ENCODE peak calls at places on chromosomes 13 and 19, in nine cellular contexts. One of them, this sample, is unnamed.

GRCh38 chr19:50199254-50199545 is 4.2 kb upstream of the MYH14 start:
- DNase-seq in GM23338: no peak
- DNase-seq in aorta: no peak
- DNase-seq in right lobe of liver: no peak
- DNase-seq in psoas muscle: no peak
- DNase-seq in upper lobe of right lung: no peak
- DNase-seq in BJ: no peak
- DNase-seq in heart right ventricle: peak
- DNase-seq in lower lobe of right lung: no peak
- DNase-seq in this sample: no peak

GRCh38 chr13:38943231-38943630 is 47.4 kb downstream of the STOML3 start:
- DNase-seq in GM23338: no peak
- DNase-seq in heart right ventricle: no peak
- DNase-seq in psoas muscle: no peak
- DNase-seq in right lobe of liver: no peak
- DNase-seq in BJ: no peak
- DNase-seq in lower lobe of right lung: no peak
- DNase-seq in aorta: no peak
- DNase-seq in upper lobe of right lung: no peak
- DNase-seq in this sample: no peak

GRCh38 chr13:87169337-87169736 is 501.8 kb upstream of the SLITRK5 start:
- DNase-seq in BJ: no peak
- DNase-seq in heart right ventricle: no peak
- DNase-seq in GM23338: no peak
- DNase-seq in psoas muscle: no peak
- DNase-seq in aorta: no peak
- DNase-seq in lower lobe of right lung: no peak
- DNase-seq in right lobe of liver: no peak
- DNase-seq in upper lobe of right lung: no peak
- DNase-seq in this sample: no peak

GRCh38 chr13:67148219-67148583 is 81.9 kb downstream of the PCDH9 start:
- DNase-seq in BJ: peak
- DNase-seq in GM23338: no peak
- DNase-seq in upper lobe of right lung: no peak
- DNase-seq in psoas muscle: no peak
- DNase-seq in lower lobe of right lung: no peak
- DNase-seq in right lobe of liver: no peak
- DNase-seq in aorta: no peak
- DNase-seq in heart right ventricle: no peak
- DNase-seq in this sample: no peak

GRCh38 chr19:49149652-49150105 is 5.5 kb downstream of the HRC start:
- DNase-seq in psoas muscle: peak
- DNase-seq in lower lobe of right lung: peak
- DNase-seq in BJ: no peak
- DNase-seq in aorta: peak
- DNase-seq in GM23338: peak
- DNase-seq in heart right ventricle: peak
- DNase-seq in right lobe of liver: no peak
- DNase-seq in upper lobe of right lung: peak
- DNase-seq in this sample: peak

GRCh38 chr13:79434578-79434977 is 28.5 kb upstream of the RBM26 start:
- DNase-seq in BJ: no peak
- DNase-seq in right lobe of liver: no peak
- DNase-seq in psoas muscle: no peak
- DNase-seq in lower lobe of right lung: no peak
- DNase-seq in upper lobe of right lung: no peak
- DNase-seq in aorta: no peak
- DNase-seq in GM23338: no peak
- DNase-seq in heart right ventricle: no peak
- DNase-seq in this sample: no peak

GRCh38 chr19:10114651-10115391 is 3.3 kb downstream of the P2RY11 start:
- DNase-seq in lower lobe of right lung: peak
- DNase-seq in right lobe of liver: peak
- DNase-seq in heart right ventricle: no peak
- DNase-seq in psoas muscle: peak
- DNase-seq in aorta: peak
- DNase-seq in upper lobe of right lung: peak
- DNase-seq in GM23338: peak
- DNase-seq in BJ: no peak
- DNase-seq in this sample: no peak

GRCh38 chr19:32858155-32858554 is 11.4 kb downstream of the SLC7A9 start:
- DNase-seq in GM23338: no peak
- DNase-seq in right lobe of liver: no peak
- DNase-seq in aorta: no peak
- DNase-seq in psoas muscle: no peak
- DNase-seq in lower lobe of right lung: no peak
- DNase-seq in upper lobe of right lung: peak
- DNase-seq in BJ: no peak
- DNase-seq in heart right ventricle: no peak
- DNase-seq in this sample: no peak

GRCh38 chr13:66888698-66889097 is 341.4 kb downstream of the PCDH9 start:
- DNase-seq in heart right ventricle: no peak
- DNase-seq in upper lobe of right lung: no peak
- DNase-seq in aorta: no peak
- DNase-seq in right lobe of liver: no peak
- DNase-seq in lower lobe of right lung: no peak
- DNase-seq in BJ: no peak
- DNase-seq in GM23338: no peak
- DNase-seq in psoas muscle: no peak
- DNase-seq in this sample: no peak

GRCh38 chr13:71540098-71540497 is 326.9 kb downstream of the DACH1 start:
- DNase-seq in GM23338: no peak
- DNase-seq in heart right ventricle: no peak
- DNase-seq in right lobe of liver: no peak
- DNase-seq in upper lobe of right lung: no peak
- DNase-seq in aorta: no peak
- DNase-seq in lower lobe of right lung: no peak
- DNase-seq in BJ: no peak
- DNase-seq in psoas muscle: no peak
- DNase-seq in this sample: no peak

GRCh38 chr13:45809810-45810394 is 41.7 kb downstream of the SIAH3 start:
- DNase-seq in GM23338: no peak
- DNase-seq in upper lobe of right lung: no peak
- DNase-seq in right lobe of liver: no peak
- DNase-seq in heart right ventricle: no peak
- DNase-seq in psoas muscle: no peak
- DNase-seq in aorta: no peak
- DNase-seq in BJ: no peak
- DNase-seq in lower lobe of right lung: no peak
- DNase-seq in this sample: peak

GRCh38 chr19:38663957-38664502 is 16.6 kb downstream of the ACTN4 start:
- DNase-seq in BJ: no peak
- DNase-seq in upper lobe of right lung: no peak
- DNase-seq in aorta: peak
- DNase-seq in psoas muscle: peak
- DNase-seq in GM23338: no peak
- DNase-seq in heart right ventricle: peak
- DNase-seq in lower lobe of right lung: no peak
- DNase-seq in right lobe of liver: no peak
- DNase-seq in this sample: no peak

GRCh38 chr19:44260343-44260681 is 626 bp downstream of the ZNF233 start:
- DNase-seq in aorta: no peak
- DNase-seq in lower lobe of right lung: no peak
- DNase-seq in BJ: no peak
- DNase-seq in psoas muscle: no peak
- DNase-seq in upper lobe of right lung: no peak
- DNase-seq in GM23338: peak
- DNase-seq in heart right ventricle: no peak
- DNase-seq in right lobe of liver: no peak
- DNase-seq in this sample: no peak
- H3K4me3 ChIP-seq in aorta: no peak
- H3K4me3 ChIP-seq in lower lobe of right lung: peak
- H3K4me3 ChIP-seq in BJ: peak
- H3K4me3 ChIP-seq in psoas muscle: peak
- H3K4me3 ChIP-seq in upper lobe of right lung: no peak
- H3K4me3 ChIP-seq in GM23338: peak
- H3K4me3 ChIP-seq in heart right ventricle: peak
- H3K4me3 ChIP-seq in right lobe of liver: no peak
- H3K4me3 ChIP-seq in this sample: peak

GRCh38 chr19:46296722-46297431 is at the start of gene HIF3A:
- DNase-seq in right lobe of liver: peak
- DNase-seq in aorta: peak
- DNase-seq in upper lobe of right lung: peak
- DNase-seq in GM23338: peak
- DNase-seq in lower lobe of right lung: peak
- DNase-seq in BJ: no peak
- DNase-seq in heart right ventricle: peak
- DNase-seq in psoas muscle: peak
- DNase-seq in this sample: peak

GRCh38 chr19:46299004-46299509 is 2.2 kb downstream of the HIF3A start:
- DNase-seq in BJ: peak
- DNase-seq in heart right ventricle: peak
- DNase-seq in aorta: peak
- DNase-seq in psoas muscle: peak
- DNase-seq in GM23338: no peak
- DNase-seq in lower lobe of right lung: peak
- DNase-seq in upper lobe of right lung: peak
- DNase-seq in right lobe of liver: peak
- DNase-seq in this sample: peak

GRCh38 chr19:46298477-46299003 is 1.7 kb downstream of the HIF3A start:
- DNase-seq in lower lobe of right lung: no peak
- DNase-seq in aorta: no peak
- DNase-seq in right lobe of liver: no peak
- DNase-seq in GM23338: peak
- DNase-seq in heart right ventricle: no peak
- DNase-seq in upper lobe of right lung: no peak
- DNase-seq in BJ: no peak
- DNase-seq in psoas muscle: no peak
- DNase-seq in this sample: no peak

GRCh38 chr19:46299695-46300094 is 2.9 kb downstream of the HIF3A start:
- DNase-seq in aorta: no peak
- DNase-seq in right lobe of liver: no peak
- DNase-seq in lower lobe of right lung: no peak
- DNase-seq in upper lobe of right lung: peak
- DNase-seq in GM23338: no peak
- DNase-seq in heart right ventricle: no peak
- DNase-seq in psoas muscle: peak
- DNase-seq in BJ: no peak
- DNase-seq in this sample: no peak

DNA sequence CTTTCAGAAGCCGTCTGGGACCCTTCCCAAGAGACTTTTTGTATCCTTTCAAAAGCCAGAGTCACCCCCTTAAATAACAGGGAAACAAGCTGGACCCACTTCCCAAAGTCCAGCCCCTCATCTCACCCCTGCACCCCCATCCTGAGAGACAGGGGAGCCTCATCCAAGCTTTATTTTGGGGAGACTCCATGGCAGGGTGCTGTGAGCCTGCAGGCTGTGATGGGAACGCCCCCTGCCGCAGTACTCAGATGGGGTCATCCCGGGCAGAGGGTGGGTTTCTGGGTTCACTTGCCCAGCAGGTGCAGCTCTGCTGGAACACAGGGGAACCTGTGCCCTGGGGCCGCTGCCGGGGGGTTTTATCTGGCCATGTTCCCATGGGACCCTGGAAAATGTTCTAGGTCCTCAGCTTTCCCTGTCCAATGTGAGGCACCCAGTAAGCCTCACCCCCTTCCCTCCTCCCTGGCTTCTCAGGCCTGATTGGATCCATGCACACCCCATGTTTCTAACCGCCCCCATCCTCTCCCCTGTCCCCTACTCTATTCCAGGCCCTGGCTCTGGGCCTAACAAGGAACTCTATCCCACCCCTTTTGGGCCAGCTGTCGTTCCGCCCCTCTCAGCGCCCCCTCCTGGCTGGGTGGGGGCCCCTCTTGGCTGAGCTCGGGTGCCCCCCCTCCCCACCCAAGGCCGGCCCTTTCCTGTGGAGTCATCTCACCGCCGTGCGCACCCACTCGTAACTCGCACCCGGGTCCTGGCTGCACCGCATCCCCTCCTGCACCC is 1.0 kb downstream of the HIF3A start:
- DNase-seq in aorta: peak
- DNase-seq in BJ: no peak
- DNase-seq in upper lobe of right lung: peak
- DNase-seq in right lobe of liver: peak
- DNase-seq in GM23338: no peak
- DNase-seq in psoas muscle: peak
- DNase-seq in lower lobe of right lung: peak
- DNase-seq in heart right ventricle: peak
- DNase-seq in this sample: peak
- H3K4me3 ChIP-seq in aorta: peak
- H3K4me3 ChIP-seq in BJ: no peak
- H3K4me3 ChIP-seq in upper lobe of right lung: peak
- H3K4me3 ChIP-seq in right lobe of liver: peak
- H3K4me3 ChIP-seq in GM23338: peak
- H3K4me3 ChIP-seq in psoas muscle: peak
- H3K4me3 ChIP-seq in lower lobe of right lung: peak
- H3K4me3 ChIP-seq in heart right ventricle: peak
- H3K4me3 ChIP-seq in this sample: peak

GRCh38 chr19:58059003-58059671 is at the start of gene ZNF135:
- DNase-seq in lower lobe of right lung: peak
- DNase-seq in psoas muscle: peak
- DNase-seq in upper lobe of right lung: peak
- DNase-seq in BJ: peak
- DNase-seq in aorta: peak
- DNase-seq in heart right ventricle: peak
- DNase-seq in GM23338: peak
- DNase-seq in right lobe of liver: peak
- DNase-seq in this sample: peak

GRCh38 chr19:58056861-58057260 is 2.2 kb upstream of the ZNF135 start:
- DNase-seq in BJ: no peak
- DNase-seq in right lobe of liver: no peak
- DNase-seq in upper lobe of right lung: no peak
- DNase-seq in aorta: no peak
- DNase-seq in heart right ventricle: no peak
- DNase-seq in lower lobe of right lung: no peak
- DNase-seq in GM23338: no peak
- DNase-seq in psoas muscle: no peak
- DNase-seq in this sample: no peak

GRCh38 chr19:58060231-58060630 is 1.1 kb downstream of the ZNF135 start:
- DNase-seq in GM23338: no peak
- DNase-seq in aorta: no peak
- DNase-seq in lower lobe of right lung: no peak
- DNase-seq in upper lobe of right lung: no peak
- DNase-seq in right lobe of liver: no peak
- DNase-seq in psoas muscle: no peak
- DNase-seq in heart right ventricle: no peak
- DNase-seq in BJ: no peak
- DNase-seq in this sample: no peak

GRCh38 chr19:58059681-58060080 is 599 bp downstream of the ZNF135 start:
- DNase-seq in upper lobe of right lung: no peak
- DNase-seq in lower lobe of right lung: no peak
- DNase-seq in psoas muscle: no peak
- DNase-seq in aorta: no peak
- DNase-seq in right lobe of liver: no peak
- DNase-seq in BJ: no peak
- DNase-seq in GM23338: peak
- DNase-seq in heart right ventricle: no peak
- DNase-seq in this sample: no peak

GRCh38 chr19:58058428-58058827 is 654 bp upstream of the ZNF135 start:
- DNase-seq in psoas muscle: no peak
- DNase-seq in aorta: no peak
- DNase-seq in BJ: no peak
- DNase-seq in GM23338: peak
- DNase-seq in heart right ventricle: no peak
- DNase-seq in upper lobe of right lung: no peak
- DNase-seq in right lobe of liver: no peak
- DNase-seq in lower lobe of right lung: no peak
- DNase-seq in this sample: no peak
- H3K4me3 ChIP-seq in psoas muscle: peak
- H3K4me3 ChIP-seq in aorta: no peak
- H3K4me3 ChIP-seq in BJ: no peak
- H3K4me3 ChIP-seq in GM23338: peak
- H3K4me3 ChIP-seq in heart right ventricle: peak
- H3K4me3 ChIP-seq in upper lobe of right lung: no peak
- H3K4me3 ChIP-seq in right lobe of liver: no peak
- H3K4me3 ChIP-seq in lower lobe of right lung: peak
- H3K4me3 ChIP-seq in this sample: peak

GRCh38 chr13:44404261-44405139 is 30.9 kb downstream of the SERP2 start:
- DNase-seq in aorta: no peak
- DNase-seq in lower lobe of right lung: no peak
- DNase-seq in right lobe of liver: peak
- DNase-seq in heart right ventricle: no peak
- DNase-seq in upper lobe of right lung: no peak
- DNase-seq in GM23338: peak
- DNase-seq in BJ: no peak
- DNase-seq in psoas muscle: no peak
- DNase-seq in this sample: no peak
- H3K4me3 ChIP-seq in aorta: no peak
- H3K4me3 ChIP-seq in lower lobe of right lung: no peak
- H3K4me3 ChIP-seq in right lobe of liver: peak
- H3K4me3 ChIP-seq in heart right ventricle: no peak
- H3K4me3 ChIP-seq in upper lobe of right lung: no peak
- H3K4me3 ChIP-seq in GM23338: peak
- H3K4me3 ChIP-seq in BJ: no peak
- H3K4me3 ChIP-seq in psoas muscle: no peak
- H3K4me3 ChIP-seq in this sample: no peak

This sample was measured in right atrium auricular region.